ENCODE peak calls at places on chromosome X, in ten cellular contexts. One of them, this sample, is unnamed.

GRCh38 chrX:33198561-33199279 is 12.6 kb downstream of the DMD start:
- DNase-seq in SJSA1: no peak
- DNase-seq in effector memory CD4-positive, alpha-beta T cell: no peak
- DNase-seq in neural progenitor cell: no peak
- DNase-seq in GM23248: no peak
- DNase-seq in prostate gland: no peak
- DNase-seq in HCT116: no peak
- DNase-seq in PC-3: no peak
- DNase-seq in GM12878: no peak
- DNase-seq in stomach: no peak
- DNase-seq in this sample: no peak

GRCh38 chrX:16466640-16467432 is 183.1 kb upstream of the S100G start:
- DNase-seq in effector memory CD4-positive, alpha-beta T cell: no peak
- DNase-seq in SJSA1: peak; percentile 42
- DNase-seq in HCT116: no peak
- DNase-seq in GM12878: no peak
- DNase-seq in PC-3: peak; percentile 84
- DNase-seq in GM23248: peak; percentile 60
- DNase-seq in neural progenitor cell: no peak
- DNase-seq in stomach: no peak
- DNase-seq in prostate gland: no peak
- DNase-seq in this sample: no peak

GRCh38 chrX:10485331-10485730 is 135.1 kb downstream of the MID1 start:
- DNase-seq in stomach: no peak
- DNase-seq in prostate gland: no peak
- DNase-seq in GM12878: no peak
- DNase-seq in SJSA1: no peak
- DNase-seq in effector memory CD4-positive, alpha-beta T cell: no peak
- DNase-seq in PC-3: no peak
- DNase-seq in neural progenitor cell: no peak
- DNase-seq in HCT116: no peak
- DNase-seq in GM23248: peak; percentile 38
- DNase-seq in this sample: no peak

GRCh38 chrX:3713225-3713936 is at the start of gene PRKX:
- DNase-seq in HCT116: no peak
- DNase-seq in GM12878: peak; percentile 13
- DNase-seq in neural progenitor cell: peak; percentile 76
- DNase-seq in prostate gland: peak; percentile 31
- DNase-seq in GM23248: peak; percentile 65
- DNase-seq in stomach: peak; percentile 63
- DNase-seq in effector memory CD4-positive, alpha-beta T cell: peak; percentile 78
- DNase-seq in PC-3: peak; percentile 66
- DNase-seq in SJSA1: peak; percentile 47
- DNase-seq in this sample: peak; percentile 82

GRCh38 chrX:57156397-57157049 is 19.3 kb upstream of the SPIN2A start:
- DNase-seq in neural progenitor cell: peak; percentile 65
- DNase-seq in prostate gland: no peak
- DNase-seq in GM12878: no peak
- DNase-seq in HCT116: peak; percentile 13
- DNase-seq in GM23248: peak; percentile 56
- DNase-seq in stomach: peak; percentile 37
- DNase-seq in SJSA1: no peak
- DNase-seq in PC-3: peak; percentile 59
- DNase-seq in effector memory CD4-positive, alpha-beta T cell: no peak
- DNase-seq in this sample: no peak

GRCh38 chrX:10379848-10380247 is 223.1 kb downstream of the CLCN4 start:
- DNase-seq in GM23248: no peak
- DNase-seq in prostate gland: no peak
- DNase-seq in stomach: no peak
- DNase-seq in HCT116: no peak
- DNase-seq in neural progenitor cell: no peak
- DNase-seq in effector memory CD4-positive, alpha-beta T cell: no peak
- DNase-seq in SJSA1: no peak
- DNase-seq in GM12878: no peak
- DNase-seq in PC-3: no peak
- DNase-seq in this sample: no peak

GRCh38 chrX:22345884-22346283 is 73.2 kb downstream of the CBLL2 start:
- DNase-seq in PC-3: peak; percentile 43
- DNase-seq in prostate gland: no peak
- DNase-seq in effector memory CD4-positive, alpha-beta T cell: no peak
- DNase-seq in HCT116: no peak
- DNase-seq in stomach: no peak
- DNase-seq in neural progenitor cell: no peak
- DNase-seq in GM23248: peak; percentile 7
- DNase-seq in SJSA1: no peak
- DNase-seq in GM12878: no peak
- DNase-seq in this sample: no peak

GRCh38 chrX:16869393-16870094 is 618 bp downstream of the RBBP7 start:
- DNase-seq in prostate gland: peak; percentile 4
- DNase-seq in stomach: peak; percentile 30
- DNase-seq in HCT116: no peak
- DNase-seq in effector memory CD4-positive, alpha-beta T cell: no peak
- DNase-seq in PC-3: peak; percentile 50
- DNase-seq in SJSA1: peak; percentile 42
- DNase-seq in neural progenitor cell: peak; percentile 87
- DNase-seq in GM23248: peak; percentile 58
- DNase-seq in GM12878: no peak
- DNase-seq in this sample: peak; percentile 30

GRCh38 chrX:26442340-26442739 is 226.4 kb downstream of the MAGEB5 start:
- DNase-seq in neural progenitor cell: peak; percentile 30
- DNase-seq in PC-3: peak; percentile 4
- DNase-seq in GM12878: no peak
- DNase-seq in HCT116: peak; percentile 2
- DNase-seq in stomach: no peak
- DNase-seq in SJSA1: no peak
- DNase-seq in prostate gland: no peak
- DNase-seq in GM23248: peak; percentile 36
- DNase-seq in effector memory CD4-positive, alpha-beta T cell: no peak
- DNase-seq in this sample: no peak

GRCh38 chrX:1658083-1658463 is 43.2 kb downstream of the ASMT start:
- DNase-seq in GM23248: no peak
- DNase-seq in SJSA1: no peak
- DNase-seq in PC-3: no peak
- DNase-seq in HCT116: no peak
- DNase-seq in prostate gland: no peak
- DNase-seq in effector memory CD4-positive, alpha-beta T cell: no peak
- DNase-seq in neural progenitor cell: peak; percentile 52
- DNase-seq in GM12878: no peak
- DNase-seq in stomach: no peak
- DNase-seq in this sample: no peak

GRCh38 chrX:17242470-17242869 is 132.5 kb upstream of the NHS start:
- DNase-seq in stomach: peak; percentile 49
- DNase-seq in neural progenitor cell: peak; percentile 62
- DNase-seq in SJSA1: no peak
- DNase-seq in PC-3: peak; percentile 78
- DNase-seq in GM12878: no peak
- DNase-seq in effector memory CD4-positive, alpha-beta T cell: no peak
- DNase-seq in prostate gland: peak; percentile 34
- DNase-seq in HCT116: peak; percentile 34
- DNase-seq in GM23248: peak; percentile 52
- DNase-seq in this sample: peak; percentile 18

GRCh38 chrX:101347859-101348451 is 587 bp downstream of the TIMM8A start:
- DNase-seq in stomach: no peak
- DNase-seq in GM12878: no peak
- DNase-seq in GM23248: peak; percentile 59
- DNase-seq in HCT116: no peak
- DNase-seq in SJSA1: no peak
- DNase-seq in PC-3: no peak
- DNase-seq in neural progenitor cell: no peak
- DNase-seq in prostate gland: peak; percentile 4
- DNase-seq in effector memory CD4-positive, alpha-beta T cell: no peak
- DNase-seq in this sample: no peak

GRCh38 chrX:45794323-45794994 is 593.8 kb upstream of the DIPK2B start:
- DNase-seq in effector memory CD4-positive, alpha-beta T cell: no peak
- DNase-seq in GM12878: no peak
- DNase-seq in prostate gland: no peak
- DNase-seq in GM23248: no peak
- DNase-seq in PC-3: no peak
- DNase-seq in HCT116: no peak
- DNase-seq in stomach: no peak
- DNase-seq in SJSA1: no peak
- DNase-seq in neural progenitor cell: no peak
- DNase-seq in this sample: no peak

GRCh38 chrX:45795546-45795945 is 594.9 kb upstream of the DIPK2B start:
- DNase-seq in GM23248: no peak
- DNase-seq in PC-3: no peak
- DNase-seq in HCT116: no peak
- DNase-seq in GM12878: no peak
- DNase-seq in stomach: no peak
- DNase-seq in neural progenitor cell: no peak
- DNase-seq in effector memory CD4-positive, alpha-beta T cell: no peak
- DNase-seq in SJSA1: no peak
- DNase-seq in prostate gland: no peak
- DNase-seq in this sample: no peak

GRCh38 chrX:45799576-45799975 is 598.9 kb upstream of the DIPK2B start:
- DNase-seq in GM23248: no peak
- DNase-seq in PC-3: no peak
- DNase-seq in stomach: no peak
- DNase-seq in SJSA1: no peak
- DNase-seq in neural progenitor cell: no peak
- DNase-seq in GM12878: no peak
- DNase-seq in effector memory CD4-positive, alpha-beta T cell: no peak
- DNase-seq in prostate gland: no peak
- DNase-seq in HCT116: no peak
- DNase-seq in this sample: no peak

GRCh38 chrX:45794995-45795337 is 594.3 kb upstream of the DIPK2B start:
- DNase-seq in SJSA1: no peak
- DNase-seq in prostate gland: no peak
- DNase-seq in GM23248: no peak
- DNase-seq in GM12878: no peak
- DNase-seq in neural progenitor cell: no peak
- DNase-seq in stomach: no peak
- DNase-seq in HCT116: no peak
- DNase-seq in PC-3: no peak
- DNase-seq in effector memory CD4-positive, alpha-beta T cell: no peak
- DNase-seq in this sample: no peak
- H3K27ac ChIP-seq in SJSA1: no peak overlapping the region
- H3K27ac ChIP-seq in prostate gland: no peak overlapping the region
- H3K27ac ChIP-seq in GM23248: peak overlapping the region; percentile 30
- H3K27ac ChIP-seq in GM12878: no peak overlapping the region
- H3K27ac ChIP-seq in neural progenitor cell: no peak overlapping the region
- H3K27ac ChIP-seq in stomach: no peak overlapping the region
- H3K27ac ChIP-seq in HCT116: peak overlapping the region; percentile 40
- H3K27ac ChIP-seq in PC-3: peak overlapping the region; percentile 2
- H3K27ac ChIP-seq in effector memory CD4-positive, alpha-beta T cell: no peak overlapping the region
- H3K27ac ChIP-seq in this sample: no peak overlapping the region

GRCh38 chrX:64379924-64380323 is 15.3 kb downstream of the MTMR8 start:
- DNase-seq in HCT116: no peak
- DNase-seq in neural progenitor cell: no peak
- DNase-seq in prostate gland: no peak
- DNase-seq in SJSA1: no peak
- DNase-seq in GM12878: no peak
- DNase-seq in GM23248: no peak
- DNase-seq in stomach: no peak
- DNase-seq in PC-3: no peak
- DNase-seq in effector memory CD4-positive, alpha-beta T cell: no peak
- DNase-seq in this sample: no peak
- H3K9me3 ChIP-seq in HCT116: no peaks in the 10 kb centered on the region
- H3K9me3 ChIP-seq in neural progenitor cell: no peaks in the 10 kb centered on the region
- H3K9me3 ChIP-seq in prostate gland: no peaks in the 10 kb centered on the region
- H3K9me3 ChIP-seq in SJSA1: no peaks in the 10 kb centered on the region
- H3K9me3 ChIP-seq in GM12878: no peaks in the 10 kb centered on the region
- H3K9me3 ChIP-seq in GM23248: no peaks in the 10 kb centered on the region
- H3K9me3 ChIP-seq in stomach: peaks cover 73% of the 10 kb centered on the region
- H3K9me3 ChIP-seq in PC-3: no peaks in the 10 kb centered on the region
- H3K9me3 ChIP-seq in effector memory CD4-positive, alpha-beta T cell: peaks cover 4% of the 10 kb centered on the region
- H3K9me3 ChIP-seq in this sample: no peaks in the 10 kb centered on the region

GRCh38 chrX:39915596-39915995 is 182.2 kb downstream of the BCOR start:
- DNase-seq in PC-3: no peak
- DNase-seq in effector memory CD4-positive, alpha-beta T cell: no peak
- DNase-seq in HCT116: no peak
- DNase-seq in GM23248: no peak
- DNase-seq in neural progenitor cell: no peak
- DNase-seq in GM12878: no peak
- DNase-seq in SJSA1: no peak
- DNase-seq in prostate gland: no peak
- DNase-seq in stomach: no peak
- DNase-seq in this sample: no peak
- H3K27ac ChIP-seq in PC-3: no peak overlapping the region
- H3K27ac ChIP-seq in effector memory CD4-positive, alpha-beta T cell: no peak overlapping the region
- H3K27ac ChIP-seq in HCT116: no peak overlapping the region
- H3K27ac ChIP-seq in GM23248: no peak overlapping the region
- H3K27ac ChIP-seq in neural progenitor cell: no peak overlapping the region
- H3K27ac ChIP-seq in GM12878: no peak overlapping the region
- H3K27ac ChIP-seq in SJSA1: no peak overlapping the region
- H3K27ac ChIP-seq in prostate gland: no peak overlapping the region
- H3K27ac ChIP-seq in stomach: no peak overlapping the region
- H3K27ac ChIP-seq in this sample: no peak overlapping the region

GRCh38 chrX:68183612-68184214 is 249.6 kb downstream of the OPHN1 start:
- DNase-seq in effector memory CD4-positive, alpha-beta T cell: no peak
- DNase-seq in stomach: no peak
- DNase-seq in HCT116: no peak
- DNase-seq in SJSA1: no peak
- DNase-seq in GM23248: peak; percentile 51
- DNase-seq in prostate gland: no peak
- DNase-seq in PC-3: peak; percentile 72
- DNase-seq in neural progenitor cell: peak; percentile 30
- DNase-seq in GM12878: no peak
- DNase-seq in this sample: no peak

GRCh38 chrX:68177542-68177941 is 255.8 kb downstream of the OPHN1 start:
- DNase-seq in effector memory CD4-positive, alpha-beta T cell: no peak
- DNase-seq in prostate gland: no peak
- DNase-seq in GM12878: no peak
- DNase-seq in stomach: no peak
- DNase-seq in HCT116: no peak
- DNase-seq in GM23248: peak; percentile 33
- DNase-seq in SJSA1: no peak
- DNase-seq in PC-3: peak; percentile 36
- DNase-seq in neural progenitor cell: no peak
- DNase-seq in this sample: no peak

GRCh38 chrX:68180501-68181061 is 252.7 kb downstream of the OPHN1 start:
- DNase-seq in stomach: no peak
- DNase-seq in SJSA1: no peak
- DNase-seq in prostate gland: no peak
- DNase-seq in GM23248: no peak
- DNase-seq in PC-3: no peak
- DNase-seq in neural progenitor cell: no peak
- DNase-seq in effector memory CD4-positive, alpha-beta T cell: no peak
- DNase-seq in GM12878: no peak
- DNase-seq in HCT116: no peak
- DNase-seq in this sample: no peak

GRCh38 chrX:68175569-68175968 is 257.7 kb downstream of the OPHN1 start:
- DNase-seq in neural progenitor cell: no peak
- DNase-seq in effector memory CD4-positive, alpha-beta T cell: no peak
- DNase-seq in HCT116: no peak
- DNase-seq in GM12878: no peak
- DNase-seq in PC-3: peak; percentile 43
- DNase-seq in prostate gland: no peak
- DNase-seq in GM23248: peak; percentile 64
- DNase-seq in stomach: no peak
- DNase-seq in SJSA1: no peak
- DNase-seq in this sample: no peak

DNA sequence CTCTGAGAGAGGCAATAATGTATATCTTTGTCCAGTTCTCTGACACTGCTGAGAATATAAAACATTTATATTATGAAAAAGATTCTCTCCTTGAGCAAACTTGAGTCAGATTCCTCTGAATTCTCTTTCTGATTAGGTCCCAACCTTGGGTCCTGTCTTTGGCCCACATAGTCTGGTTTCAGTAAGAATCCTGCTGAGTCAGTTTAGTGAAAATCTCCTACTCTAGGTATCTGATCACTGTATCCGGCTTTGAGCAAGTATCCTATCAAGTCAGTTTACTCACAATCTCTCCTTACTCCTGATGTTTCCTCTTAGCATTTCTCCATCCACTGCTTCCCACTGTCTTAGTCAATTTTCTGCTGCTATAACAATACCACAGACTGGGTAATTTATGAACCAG is 253.9 kb downstream of the OPHN1 start:
- DNase-seq in stomach: no peak
- DNase-seq in prostate gland: no peak
- DNase-seq in neural progenitor cell: no peak
- DNase-seq in effector memory CD4-positive, alpha-beta T cell: no peak
- DNase-seq in HCT116: no peak
- DNase-seq in SJSA1: no peak
- DNase-seq in GM23248: no peak
- DNase-seq in PC-3: no peak
- DNase-seq in GM12878: no peak
- DNase-seq in this sample: no peak
- H3K9me3 ChIP-seq in stomach: peaks cover 4% of the 10 kb centered on the region
- H3K9me3 ChIP-seq in prostate gland: no peaks in the 10 kb centered on the region
- H3K9me3 ChIP-seq in neural progenitor cell: peaks cover 5% of the 10 kb centered on the region
- H3K9me3 ChIP-seq in effector memory CD4-positive, alpha-beta T cell: no peaks in the 10 kb centered on the region
- H3K9me3 ChIP-seq in HCT116: no peaks in the 10 kb centered on the region
- H3K9me3 ChIP-seq in SJSA1: no peaks in the 10 kb centered on the region
- H3K9me3 ChIP-seq in GM23248: no peaks in the 10 kb centered on the region
- H3K9me3 ChIP-seq in PC-3: no peaks in the 10 kb centered on the region
- H3K9me3 ChIP-seq in GM12878: no peaks in the 10 kb centered on the region
- H3K9me3 ChIP-seq in this sample: no peaks in the 10 kb centered on the region

This sample was measured in naive thymus-derived CD4-positive, alpha-beta T cell.